ENCODE peak calls at places on chromosome 11, in eight cellular contexts. P is fibroblast of mammary gland, G is cardiac fibroblast, H is heart left ventricle, L is PC-3, X is bronchial epithelial cell, D is HepG2, O is BE2C. W is an unnamed sample.

GRCh38 chr11:132639986-132640385 is 892.3 kb downstream of the OPCML start:
- DNase-seq in P (no peak), G (no peak), H (no peak), L (no peak), X (no peak), D (no peak), O (no peak), W (no peak)

GRCh38 chr11:71112990-71113389 is 139.4 kb downstream of the SHANK2 start:
- DNase-seq in P (no peak), G (no peak), H (no peak), L (no peak), X (no peak), D (no peak), O (no peak), W (no peak)

GRCh38 chr11:7512525-7513209 is 1.1 kb upstream of the PPFIBP2 start:
- DNase-seq in P (peak), G (peak), H (peak), L (no peak), X (no peak), D (peak), O (peak), W (peak)

GRCh38 chr11:35211952-35212351 is 73.0 kb downstream of the CD44 start:
- DNase-seq in P (no peak), G (no peak), H (no peak), L (no peak), X (no peak), D (no peak), O (no peak), W (no peak)

GRCh38 chr11:71202598-71202944 is 49.8 kb downstream of the SHANK2 start:
- DNase-seq in P (no peak), G (no peak), H (no peak), L (no peak), X (no peak), D (no peak), O (no peak), W (no peak)

GRCh38 chr11:20110908-20111669 is 49.2 kb downstream of the DBX1 start:
- DNase-seq in P (peak), G (peak), H (no peak), L (peak), X (peak), D (peak), O (peak), W (no peak)

GRCh38 chr11:31645747-31646146 is 136.2 kb downstream of the ELP4 start:
- DNase-seq in P (peak), G (peak), H (no peak), L (peak), X (peak), D (peak), O (no peak), W (no peak)

GRCh38 chr11:34243620-34244493 is 114.0 kb downstream of the ABTB2 start:
- DNase-seq in P (peak), G (peak), H (no peak), L (peak), X (peak), D (no peak), O (no peak), W (no peak)

GRCh38 chr11:100459791-100460190 is 227.3 kb upstream of the ARHGAP42 start:
- DNase-seq in P (no peak), G (no peak), H (no peak), L (no peak), X (no peak), D (no peak), O (no peak), W (no peak)

GRCh38 chr11:130873766-130874165 is 42.5 kb downstream of the SNX19 start:
- DNase-seq in P (peak), G (no peak), H (no peak), L (peak), X (peak), D (no peak), O (no peak), W (no peak)

GRCh38 chr11:61542024-61542461 is 33.5 kb downstream of the LRRC10B start:
- DNase-seq in P (no peak), G (peak), H (no peak), L (no peak), X (no peak), D (no peak), O (peak), W (no peak)

GRCh38 chr11:114877976-114878375 is 199.6 kb downstream of the NXPE2 start:
- DNase-seq in P (no peak), G (no peak), H (no peak), L (no peak), X (no peak), D (no peak), O (peak), W (no peak)

GRCh38 chr11:3949132-3949531 is 93.7 kb downstream of the STIM1 start:
- DNase-seq in P (no peak), G (no peak), H (no peak), L (no peak), X (no peak), D (no peak), O (no peak), W (no peak)

GRCh38 chr11:106390078-106390477 is 312.6 kb downstream of the AASDHPPT start:
- DNase-seq in P (no peak), G (no peak), H (no peak), L (no peak), X (no peak), D (no peak), O (no peak), W (no peak)

GRCh38 chr11:12666905-12667304 is 7.3 kb upstream of the TEAD1 start:
- DNase-seq in P (no peak), G (no peak), H (no peak), L (no peak), X (no peak), D (no peak), O (no peak), W (no peak)

GRCh38 chr11:82719316-82719715 is 14.3 kb downstream of the FAM181B start:
- DNase-seq in P (no peak), G (no peak), H (peak), L (no peak), X (no peak), D (no peak), O (peak), W (no peak)

GRCh38 chr11:66555416-66555815 is 8.7 kb downstream of the ACTN3 start:
- DNase-seq in P (no peak), G (no peak), H (no peak), L (no peak), X (no peak), D (no peak), O (no peak), W (no peak)

GRCh38 chr11:84894666-84895065 is 732.5 kb downstream of the DLG2 start:
- DNase-seq in P (no peak), G (no peak), H (no peak), L (no peak), X (no peak), D (no peak), O (no peak), W (no peak)

GRCh38 chr11:94786264-94787126 is 18.3 kb downstream of the AMOTL1 start:
- DNase-seq in P (peak), G (peak), H (no peak), L (peak), X (no peak), D (peak), O (no peak), W (no peak)

GRCh38 chr11:78420796-78421209 is 3.2 kb upstream of the GAB2 start:
- DNase-seq in P (peak), G (peak), H (peak), L (no peak), X (peak), D (no peak), O (peak), W (peak)

GRCh38 chr11:13388741-13389140 is 74.3 kb downstream of the BTBD10 start:
- DNase-seq in P (peak), G (no peak), H (no peak), L (no peak), X (no peak), D (no peak), O (no peak), W (no peak)

GRCh38 chr11:115291391-115291744 is 212.8 kb downstream of the CADM1 start:
- DNase-seq in P (no peak), G (no peak), H (no peak), L (no peak), X (no peak), D (no peak), O (no peak), W (no peak)

GRCh38 chr11:113289341-113290187 is 24.8 kb upstream of the TTC12 start:
- DNase-seq in P (peak), G (peak), H (peak), L (peak), X (peak), D (peak), O (peak), W (peak)

GRCh38 chr11:58845342-58845741 is 838 bp upstream of the GLYATL2 start:
- DNase-seq in P (no peak), G (no peak), H (no peak), L (no peak), X (no peak), D (no peak), O (no peak), W (no peak)

GRCh38 chr11:69297225-69297925 is 3.4 kb downstream of the MYEOV start:
- DNase-seq in P (peak), G (peak), H (peak), L (peak), X (peak), D (peak), O (peak), W (peak)

GRCh38 chr11:63768232-63769043 is at the start of gene ZFTA:
- DNase-seq in P (peak), G (peak), H (peak), L (peak), X (no peak), D (no peak), O (peak), W (no peak)

GRCh38 chr11:122707111-122707510 is 51.6 kb downstream of the UBASH3B start:
- DNase-seq in P (no peak), G (no peak), H (no peak), L (peak), X (no peak), D (no peak), O (no peak), W (no peak)
- TF ChIP-seq CTCF in P (no peak), G (no peak), H (no peak), L (no peak), X (no peak), D (no peak), O (no peak), W (no peak)

DNA sequence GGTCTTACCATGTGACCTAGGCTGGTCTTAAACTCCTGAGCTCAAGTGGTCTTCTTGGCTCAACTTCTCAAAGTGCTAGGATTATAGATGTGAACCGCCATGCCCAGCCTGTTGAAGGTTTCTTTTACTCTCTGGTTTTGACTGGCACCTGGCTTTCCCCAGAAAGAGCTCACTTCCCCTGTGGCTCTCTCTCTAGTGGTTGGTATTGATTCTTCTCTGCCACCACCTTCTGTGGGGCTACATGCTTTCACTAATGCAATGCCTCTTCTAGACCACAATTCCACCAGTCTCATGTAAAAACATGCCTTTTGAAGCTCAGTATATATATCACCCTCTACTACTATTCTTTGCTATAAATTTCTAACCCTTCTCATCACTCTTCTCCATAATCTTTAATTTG is 67.2 kb downstream of the CCDC83 start:
- DNase-seq in P (no peak), G (no peak), H (no peak), L (no peak), X (no peak), D (no peak), O (no peak), W (no peak)
- TF ChIP-seq CTCF in P (no peak), G (no peak), H (no peak), L (no peak), X (no peak), D (no peak), O (no peak), W (no peak)

GRCh38 chr11:126185200-126186030 is 26.0 kb downstream of the RPUSD4 start:
- DNase-seq in P (no peak), G (no peak), H (no peak), L (no peak), X (no peak), D (peak), O (no peak), W (no peak)

GRCh38 chr11:126188332-126189108 is 22.9 kb downstream of the RPUSD4 start:
- DNase-seq in P (no peak), G (no peak), H (no peak), L (no peak), X (no peak), D (no peak), O (no peak), W (no peak)

GRCh38 chr11:126189109-126189929 is 22.1 kb downstream of the RPUSD4 start:
- DNase-seq in P (no peak), G (no peak), H (no peak), L (no peak), X (no peak), D (peak), O (no peak), W (no peak)

GRCh38 chr11:126186031-126186698 is 25.3 kb downstream of the RPUSD4 start:
- DNase-seq in P (no peak), G (peak), H (peak), L (no peak), X (no peak), D (no peak), O (no peak), W (no peak)

GRCh38 chr11:126186708-126187481 is 24.6 kb downstream of the RPUSD4 start:
- DNase-seq in P (no peak), G (peak), H (no peak), L (no peak), X (no peak), D (peak), O (no peak), W (no peak)
- TF ChIP-seq CTCF in P (peak), G (no peak), H (no peak), L (peak), X (no peak), D (peak), O (peak), W (no peak)

GRCh38 chr11:2387266-2387982 is 10.3 kb downstream of the CD81 start:
- DNase-seq in P (peak), G (peak), H (no peak), L (no peak), X (no peak), D (no peak), O (no peak), W (no peak)

GRCh38 chr11:2385156-2386151 is 8.3 kb downstream of the CD81 start:
- DNase-seq in P (no peak), G (no peak), H (no peak), L (no peak), X (no peak), D (no peak), O (no peak), W (no peak)

GRCh38 chr11:2384723-2385041 is 7.6 kb downstream of the CD81 start:
- DNase-seq in P (no peak), G (no peak), H (no peak), L (no peak), X (no peak), D (no peak), O (no peak), W (no peak)

GRCh38 chr11:2388431-2389024 is 11.4 kb downstream of the CD81 start:
- DNase-seq in P (no peak), G (no peak), H (no peak), L (no peak), X (no peak), D (no peak), O (no peak), W (no peak)

DNA sequence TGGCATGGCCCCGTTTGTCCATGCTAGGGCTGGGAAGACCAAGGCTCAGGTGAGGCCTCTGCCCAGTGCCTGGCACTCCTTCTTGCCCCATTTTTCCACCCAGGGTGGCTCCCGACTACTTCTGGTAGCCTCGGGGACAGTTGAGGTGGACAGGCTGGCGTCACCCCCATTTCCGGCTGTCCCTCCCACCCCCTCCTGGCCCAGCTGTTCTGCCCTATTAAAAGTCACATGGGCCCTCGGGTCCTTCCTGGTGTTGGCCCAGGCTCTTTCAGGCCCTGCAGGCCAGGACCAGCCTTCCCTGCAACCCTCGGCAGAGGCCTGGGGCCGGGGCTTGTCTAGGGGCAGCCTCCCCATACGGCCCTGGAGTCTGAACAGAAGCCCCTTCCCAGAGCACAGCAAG is 9.5 kb downstream of the CD81 start:
- DNase-seq in P (no peak), G (no peak), H (no peak), L (no peak), X (no peak), D (no peak), O (no peak), W (no peak)
- TF ChIP-seq CTCF in P (no peak), G (no peak), H (no peak), L (no peak), X (no peak), D (no peak), O (no peak), W (no peak)

DNA sequence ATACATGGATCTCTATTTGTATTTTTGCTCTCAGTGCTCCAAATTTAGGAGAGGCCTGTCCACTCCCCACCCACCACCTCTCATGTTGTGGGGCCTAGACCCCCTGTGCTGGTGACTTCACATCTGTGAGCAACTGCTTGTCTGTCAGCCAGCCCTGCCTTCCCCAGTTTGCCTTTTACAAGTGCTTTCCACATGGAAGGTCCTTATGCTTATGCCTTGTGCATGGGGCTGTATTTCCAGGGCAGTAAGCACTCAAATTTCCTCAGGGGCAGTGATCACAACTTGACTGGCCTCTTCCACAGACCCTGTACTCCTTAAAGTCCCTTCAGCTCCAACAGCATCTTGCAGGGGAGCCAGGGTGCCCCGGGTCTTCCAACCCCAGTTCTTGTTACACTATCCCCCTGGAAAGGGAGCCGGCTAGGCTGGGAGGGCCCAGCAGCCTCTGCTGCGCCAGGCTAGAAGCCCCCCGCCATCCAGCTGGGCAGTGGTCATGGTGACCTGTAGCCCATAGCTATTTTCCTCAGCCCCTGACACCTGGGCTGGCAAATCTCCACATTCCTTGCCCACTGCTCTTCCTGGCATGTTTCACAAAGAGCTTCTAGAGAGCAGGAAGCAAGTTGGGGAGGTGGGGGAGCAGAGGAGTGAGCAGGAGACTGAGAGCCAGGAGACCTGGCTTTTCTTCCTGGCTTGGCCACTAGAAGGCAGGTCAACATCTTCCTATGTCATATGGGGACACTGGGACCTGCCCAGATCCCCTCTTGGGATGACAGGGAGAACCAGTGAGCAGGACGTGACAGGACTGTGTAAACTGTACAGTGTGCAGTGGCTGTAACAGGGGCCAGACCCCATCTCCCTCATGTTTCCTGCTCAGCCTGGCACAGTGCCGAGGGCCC is 29.7 kb downstream of the GDPD5 start:
- DNase-seq in P (no peak), G (no peak), H (no peak), L (peak), X (no peak), D (peak), O (peak), W (no peak)
- TF ChIP-seq CTCF in P (no peak), G (no peak), H (no peak), L (peak), X (no peak), D (peak), O (peak), W (no peak)

DNA sequence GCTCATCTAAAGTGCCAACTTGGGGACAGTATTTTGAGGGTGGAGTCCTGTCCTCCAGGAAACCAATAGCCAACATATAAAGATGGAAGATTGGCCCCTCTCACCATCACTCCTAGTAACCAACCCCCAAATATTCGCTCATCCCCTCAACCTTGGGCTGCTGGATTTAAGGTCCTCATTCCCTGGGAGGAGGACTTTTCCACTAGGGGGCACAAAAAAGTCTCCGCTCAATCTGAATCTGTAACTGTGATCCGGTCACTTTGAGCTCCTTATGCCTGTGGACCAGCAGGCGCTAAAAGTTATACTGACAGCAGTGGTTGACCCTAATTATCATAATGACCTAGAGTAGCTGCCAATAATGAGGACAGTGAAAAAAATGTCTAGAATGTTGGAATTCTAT is 20.5 kb upstream of the CLPB start:
- DNase-seq in P (no peak), G (no peak), H (no peak), L (no peak), X (no peak), D (no peak), O (no peak), W (no peak)
- TF ChIP-seq CTCF in P (peak), G (peak), H (no peak), L (peak), X (no peak), D (peak), O (peak), W (no peak)

GRCh38 chr11:36278531-36279245 is 10.5 kb downstream of the COMMD9 start:
- DNase-seq in P (no peak), G (no peak), H (no peak), L (no peak), X (no peak), D (no peak), O (no peak), W (no peak)
- TF ChIP-seq CTCF in P (no peak), G (no peak), H (no peak), L (no peak), X (no peak), D (no peak), O (no peak), W (no peak)

DNA sequence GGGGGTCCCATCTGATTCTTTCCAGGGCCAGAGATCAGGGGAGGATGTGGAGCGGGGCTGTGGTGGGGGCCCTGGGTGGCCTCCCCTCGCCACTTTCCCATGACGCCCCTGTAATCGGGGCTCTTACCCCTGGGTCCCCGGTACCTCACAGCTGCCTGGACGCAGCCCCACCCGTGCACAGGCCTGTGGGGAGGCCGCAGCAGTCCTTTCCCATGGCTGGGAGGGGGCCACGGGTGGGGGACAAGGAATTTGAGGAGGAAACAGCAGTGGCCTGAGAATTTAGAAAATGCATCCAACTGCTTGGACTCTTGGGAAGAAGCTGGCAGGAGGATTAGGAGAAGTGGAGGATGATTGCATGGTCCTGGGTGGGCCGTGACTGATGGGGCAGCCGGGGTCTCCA is 18.0 kb downstream of the H19 start:
- DNase-seq in P (no peak), G (no peak), H (no peak), L (no peak), X (no peak), D (no peak), O (no peak), W (no peak)
- TF ChIP-seq CTCF in P (no peak), G (no peak), H (no peak), L (no peak), X (no peak), D (no peak), O (no peak), W (no peak)

W was measured in CD14-positive monocyte.